ENCODE peak calls at places on chromosomes 13 and 19, in ten cellular contexts. One of them, this sample, is unnamed.

GRCh38 chr13:48679941-48680630 is 26.4 kb downstream of the CYSLTR2 start:
- DNase-seq in thoracic aorta: no peak
- DNase-seq in breast epithelium: no peak
- DNase-seq in GM23338: no peak
- DNase-seq in CD8-positive, alpha-beta T cell: no peak
- DNase-seq in fibroblast of lung: no peak
- DNase-seq in heart left ventricle: no peak
- DNase-seq in HCT116: no peak
- DNase-seq in IMR-90: no peak
- DNase-seq in mesenchymal stem cell: no peak
- DNase-seq in this sample: no peak

GRCh38 chr13:76829572-76830327 is 56.5 kb downstream of the KCTD12 start:
- DNase-seq in thoracic aorta: no peak
- DNase-seq in heart left ventricle: peak
- DNase-seq in HCT116: no peak
- DNase-seq in GM23338: no peak
- DNase-seq in breast epithelium: no peak
- DNase-seq in fibroblast of lung: no peak
- DNase-seq in mesenchymal stem cell: no peak
- DNase-seq in IMR-90: no peak
- DNase-seq in CD8-positive, alpha-beta T cell: no peak
- DNase-seq in this sample: no peak

GRCh38 chr13:43377149-43377548 is 353.8 kb downstream of the DNAJC15 start:
- DNase-seq in IMR-90: peak
- DNase-seq in thoracic aorta: no peak
- DNase-seq in heart left ventricle: no peak
- DNase-seq in mesenchymal stem cell: no peak
- DNase-seq in CD8-positive, alpha-beta T cell: no peak
- DNase-seq in HCT116: no peak
- DNase-seq in breast epithelium: no peak
- DNase-seq in GM23338: no peak
- DNase-seq in fibroblast of lung: peak
- DNase-seq in this sample: no peak

GRCh38 chr13:74596691-74597090 is 462.5 kb upstream of the KLF12 start:
- DNase-seq in HCT116: no peak
- DNase-seq in thoracic aorta: no peak
- DNase-seq in CD8-positive, alpha-beta T cell: no peak
- DNase-seq in heart left ventricle: no peak
- DNase-seq in breast epithelium: no peak
- DNase-seq in mesenchymal stem cell: no peak
- DNase-seq in fibroblast of lung: no peak
- DNase-seq in IMR-90: no peak
- DNase-seq in GM23338: peak
- DNase-seq in this sample: no peak

GRCh38 chr13:66071608-66072007 is 1158.5 kb downstream of the PCDH9 start:
- DNase-seq in IMR-90: no peak
- DNase-seq in mesenchymal stem cell: no peak
- DNase-seq in fibroblast of lung: no peak
- DNase-seq in GM23338: no peak
- DNase-seq in heart left ventricle: no peak
- DNase-seq in HCT116: no peak
- DNase-seq in CD8-positive, alpha-beta T cell: no peak
- DNase-seq in thoracic aorta: no peak
- DNase-seq in breast epithelium: no peak
- DNase-seq in this sample: no peak

GRCh38 chr13:31968473-31968872 is 63.1 kb upstream of the FRY start:
- DNase-seq in mesenchymal stem cell: peak
- DNase-seq in heart left ventricle: no peak
- DNase-seq in CD8-positive, alpha-beta T cell: no peak
- DNase-seq in IMR-90: no peak
- DNase-seq in GM23338: no peak
- DNase-seq in thoracic aorta: no peak
- DNase-seq in breast epithelium: no peak
- DNase-seq in fibroblast of lung: no peak
- DNase-seq in HCT116: no peak
- DNase-seq in this sample: no peak

GRCh38 chr13:97028441-97029299 is 34.4 kb upstream of the OXGR1 start:
- DNase-seq in mesenchymal stem cell: peak
- DNase-seq in IMR-90: peak
- DNase-seq in thoracic aorta: no peak
- DNase-seq in CD8-positive, alpha-beta T cell: no peak
- DNase-seq in HCT116: peak
- DNase-seq in breast epithelium: no peak
- DNase-seq in fibroblast of lung: peak
- DNase-seq in GM23338: peak
- DNase-seq in heart left ventricle: no peak
- DNase-seq in this sample: no peak

GRCh38 chr19:48169585-48169973 is 565 bp downstream of the LIG1 start:
- DNase-seq in mesenchymal stem cell: peak
- DNase-seq in fibroblast of lung: peak
- DNase-seq in HCT116: peak
- DNase-seq in IMR-90: peak
- DNase-seq in heart left ventricle: peak
- DNase-seq in breast epithelium: peak
- DNase-seq in thoracic aorta: peak
- DNase-seq in GM23338: peak
- DNase-seq in CD8-positive, alpha-beta T cell: peak
- DNase-seq in this sample: peak

GRCh38 chr13:96090240-96091101 is 564 bp downstream of the HS6ST3 start:
- DNase-seq in heart left ventricle: peak
- DNase-seq in IMR-90: no peak
- DNase-seq in CD8-positive, alpha-beta T cell: no peak
- DNase-seq in GM23338: peak
- DNase-seq in breast epithelium: no peak
- DNase-seq in mesenchymal stem cell: no peak
- DNase-seq in HCT116: no peak
- DNase-seq in fibroblast of lung: no peak
- DNase-seq in thoracic aorta: no peak
- DNase-seq in this sample: no peak

GRCh38 chr19:17351815-17352435 is 14.6 kb downstream of the GTPBP3 start:
- DNase-seq in breast epithelium: no peak
- DNase-seq in fibroblast of lung: no peak
- DNase-seq in mesenchymal stem cell: no peak
- DNase-seq in GM23338: no peak
- DNase-seq in HCT116: no peak
- DNase-seq in heart left ventricle: no peak
- DNase-seq in thoracic aorta: no peak
- DNase-seq in IMR-90: no peak
- DNase-seq in CD8-positive, alpha-beta T cell: no peak
- DNase-seq in this sample: no peak

GRCh38 chr13:35723820-35724219 is 247.3 kb upstream of the MAB21L1 start:
- DNase-seq in breast epithelium: no peak
- DNase-seq in HCT116: no peak
- DNase-seq in IMR-90: peak
- DNase-seq in GM23338: no peak
- DNase-seq in heart left ventricle: no peak
- DNase-seq in CD8-positive, alpha-beta T cell: no peak
- DNase-seq in mesenchymal stem cell: no peak
- DNase-seq in fibroblast of lung: no peak
- DNase-seq in thoracic aorta: no peak
- DNase-seq in this sample: no peak

GRCh38 chr13:28489536-28489935 is 5.4 kb downstream of the FLT1 start:
- DNase-seq in fibroblast of lung: no peak
- DNase-seq in CD8-positive, alpha-beta T cell: no peak
- DNase-seq in IMR-90: peak
- DNase-seq in HCT116: no peak
- DNase-seq in GM23338: no peak
- DNase-seq in mesenchymal stem cell: peak
- DNase-seq in breast epithelium: no peak
- DNase-seq in thoracic aorta: no peak
- DNase-seq in heart left ventricle: no peak
- DNase-seq in this sample: no peak

GRCh38 chr19:31353826-31354225 is 4.6 kb upstream of the TSHZ3 start:
- DNase-seq in thoracic aorta: no peak
- DNase-seq in IMR-90: no peak
- DNase-seq in fibroblast of lung: no peak
- DNase-seq in mesenchymal stem cell: no peak
- DNase-seq in HCT116: no peak
- DNase-seq in GM23338: peak
- DNase-seq in CD8-positive, alpha-beta T cell: no peak
- DNase-seq in breast epithelium: no peak
- DNase-seq in heart left ventricle: no peak
- DNase-seq in this sample: no peak

GRCh38 chr19:6092329-6093286 is 17.7 kb downstream of the RFX2 start:
- DNase-seq in CD8-positive, alpha-beta T cell: no peak
- DNase-seq in fibroblast of lung: peak
- DNase-seq in HCT116: peak
- DNase-seq in IMR-90: peak
- DNase-seq in breast epithelium: peak
- DNase-seq in GM23338: peak
- DNase-seq in thoracic aorta: peak
- DNase-seq in heart left ventricle: peak
- DNase-seq in mesenchymal stem cell: peak
- DNase-seq in this sample: no peak

GRCh38 chr13:73809561-73809960 is 324.6 kb downstream of the KLF12 start:
- DNase-seq in mesenchymal stem cell: peak
- DNase-seq in CD8-positive, alpha-beta T cell: no peak
- DNase-seq in breast epithelium: no peak
- DNase-seq in heart left ventricle: no peak
- DNase-seq in thoracic aorta: no peak
- DNase-seq in IMR-90: peak
- DNase-seq in GM23338: no peak
- DNase-seq in HCT116: no peak
- DNase-seq in fibroblast of lung: peak
- DNase-seq in this sample: no peak

GRCh38 chr19:4393947-4394590 is 6.3 kb downstream of the SH3GL1 start:
- DNase-seq in breast epithelium: no peak
- DNase-seq in HCT116: no peak
- DNase-seq in thoracic aorta: no peak
- DNase-seq in CD8-positive, alpha-beta T cell: no peak
- DNase-seq in IMR-90: no peak
- DNase-seq in mesenchymal stem cell: peak
- DNase-seq in fibroblast of lung: peak
- DNase-seq in heart left ventricle: no peak
- DNase-seq in GM23338: no peak
- DNase-seq in this sample: no peak
- H3K4me3 ChIP-seq in breast epithelium: no peak
- H3K4me3 ChIP-seq in HCT116: no peak
- H3K4me3 ChIP-seq in thoracic aorta: no peak
- H3K4me3 ChIP-seq in CD8-positive, alpha-beta T cell: no peak
- H3K4me3 ChIP-seq in IMR-90: no peak
- H3K4me3 ChIP-seq in mesenchymal stem cell: no peak
- H3K4me3 ChIP-seq in fibroblast of lung: peak
- H3K4me3 ChIP-seq in heart left ventricle: no peak
- H3K4me3 ChIP-seq in GM23338: no peak
- H3K4me3 ChIP-seq in this sample: no peak

DNA sequence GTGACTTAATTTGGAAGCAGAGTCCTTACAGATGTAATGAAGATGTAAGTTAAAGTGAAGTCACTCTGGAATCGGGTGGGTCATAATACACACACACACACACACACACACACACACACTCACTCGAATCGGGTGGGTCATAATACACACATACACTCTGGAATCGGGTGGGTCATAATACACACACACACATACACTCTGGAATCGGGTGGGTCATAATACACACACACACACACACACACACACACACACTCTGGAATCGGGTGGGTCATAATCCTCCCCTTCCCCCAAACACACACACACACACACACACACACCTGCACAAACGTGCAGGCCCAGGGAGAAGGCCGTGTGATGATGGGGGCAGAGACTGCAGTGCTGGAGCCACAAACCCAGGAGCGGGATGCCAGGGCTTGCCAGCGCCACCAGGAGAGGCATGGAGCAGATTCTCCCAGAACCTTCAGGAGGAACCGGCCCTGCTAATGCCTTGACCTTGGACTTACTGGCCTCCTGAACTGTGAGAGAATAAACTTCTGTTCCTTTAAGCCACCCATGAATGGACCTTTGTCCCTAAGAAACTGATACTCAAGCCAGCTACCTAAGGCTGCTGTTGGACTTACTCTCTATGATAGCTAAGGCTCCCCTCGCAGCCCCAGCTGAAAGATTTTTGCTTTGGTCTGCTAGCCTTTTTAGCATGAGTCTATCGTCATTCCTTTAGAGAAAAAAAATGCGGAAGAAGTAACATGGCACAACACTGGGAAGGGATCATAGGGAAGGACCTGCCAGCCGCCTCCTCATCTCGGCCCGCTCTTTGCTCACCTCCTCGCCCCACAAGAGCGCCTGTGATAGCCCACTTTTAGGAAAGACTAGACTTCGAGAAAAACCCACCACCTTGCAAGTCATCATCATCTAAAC is 136.2 kb upstream of the RNF113B start:
- DNase-seq in IMR-90: no peak
- DNase-seq in CD8-positive, alpha-beta T cell: no peak
- DNase-seq in HCT116: no peak
- DNase-seq in thoracic aorta: no peak
- DNase-seq in breast epithelium: no peak
- DNase-seq in GM23338: no peak
- DNase-seq in mesenchymal stem cell: no peak
- DNase-seq in fibroblast of lung: no peak
- DNase-seq in heart left ventricle: no peak
- DNase-seq in this sample: no peak
- H3K27ac ChIP-seq in IMR-90: no peak
- H3K27ac ChIP-seq in CD8-positive, alpha-beta T cell: no peak
- H3K27ac ChIP-seq in HCT116: no peak
- H3K27ac ChIP-seq in thoracic aorta: no peak
- H3K27ac ChIP-seq in breast epithelium: no peak
- H3K27ac ChIP-seq in GM23338: peak
- H3K27ac ChIP-seq in mesenchymal stem cell: no peak
- H3K27ac ChIP-seq in fibroblast of lung: no peak
- H3K27ac ChIP-seq in heart left ventricle: no peak
- H3K27ac ChIP-seq in this sample: no peak

DNA sequence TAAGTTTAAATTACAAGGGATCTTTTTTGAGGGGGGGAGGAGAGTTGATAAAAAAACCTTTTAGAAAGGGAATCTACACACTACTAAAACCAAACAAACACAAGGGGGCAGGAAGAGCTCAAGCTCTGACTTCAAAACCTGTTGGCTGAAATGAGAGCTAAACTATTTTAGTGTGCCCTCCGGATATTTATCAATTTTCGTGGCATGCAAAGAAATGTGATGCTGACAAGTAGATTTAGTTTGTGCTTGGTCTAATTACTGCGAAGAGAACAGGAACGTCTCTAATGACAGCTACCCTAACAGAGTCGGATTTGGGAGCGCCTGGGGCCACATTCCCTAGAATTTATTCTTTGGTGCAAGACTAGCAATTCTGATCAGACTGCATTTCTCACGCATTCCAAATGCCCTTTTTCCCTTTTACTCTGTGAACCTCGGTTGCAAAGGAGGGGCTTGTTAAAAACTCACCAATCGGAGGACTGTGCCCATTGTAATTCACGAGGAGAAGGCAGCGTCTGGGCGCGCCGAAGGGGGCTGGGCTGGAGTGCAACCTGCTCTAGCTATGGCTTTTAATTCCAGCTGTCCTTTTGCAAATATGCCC is 804 bp upstream of the FREM2 start:
- DNase-seq in fibroblast of lung: peak
- DNase-seq in heart left ventricle: no peak
- DNase-seq in HCT116: no peak
- DNase-seq in CD8-positive, alpha-beta T cell: no peak
- DNase-seq in GM23338: peak
- DNase-seq in breast epithelium: no peak
- DNase-seq in mesenchymal stem cell: peak
- DNase-seq in IMR-90: no peak
- DNase-seq in thoracic aorta: no peak
- DNase-seq in this sample: no peak
- H3K4me3 ChIP-seq in fibroblast of lung: peak
- H3K4me3 ChIP-seq in heart left ventricle: peak
- H3K4me3 ChIP-seq in HCT116: no peak
- H3K4me3 ChIP-seq in CD8-positive, alpha-beta T cell: no peak
- H3K4me3 ChIP-seq in GM23338: peak
- H3K4me3 ChIP-seq in breast epithelium: no peak
- H3K4me3 ChIP-seq in mesenchymal stem cell: no peak
- H3K4me3 ChIP-seq in IMR-90: no peak
- H3K4me3 ChIP-seq in thoracic aorta: peak
- H3K4me3 ChIP-seq in this sample: no peak

GRCh38 chr13:108957369-108958012 is 328.1 kb downstream of the MYO16 start:
- DNase-seq in mesenchymal stem cell: peak
- DNase-seq in fibroblast of lung: peak
- DNase-seq in heart left ventricle: no peak
- DNase-seq in IMR-90: peak
- DNase-seq in CD8-positive, alpha-beta T cell: no peak
- DNase-seq in thoracic aorta: no peak
- DNase-seq in HCT116: peak
- DNase-seq in breast epithelium: no peak
- DNase-seq in GM23338: peak
- DNase-seq in this sample: no peak
- H3K27ac ChIP-seq in mesenchymal stem cell: peak
- H3K27ac ChIP-seq in fibroblast of lung: peak
- H3K27ac ChIP-seq in heart left ventricle: no peak
- H3K27ac ChIP-seq in IMR-90: peak
- H3K27ac ChIP-seq in CD8-positive, alpha-beta T cell: no peak
- H3K27ac ChIP-seq in thoracic aorta: no peak
- H3K27ac ChIP-seq in HCT116: no peak
- H3K27ac ChIP-seq in breast epithelium: no peak
- H3K27ac ChIP-seq in GM23338: no peak
- H3K27ac ChIP-seq in this sample: no peak